ENCODE peak calls at places on chromosome 2, in nine cellular contexts. P is adipocyte; Q is left colon; N is GM12865; H is M059J; E is substantia nigra; M is astrocyte of the spinal cord; G is stimulated activated naive CD4-positive, alpha-beta T cell; U is smooth muscle cell of the brain vasculature. V is an unnamed sample.

GRCh38 chr2:47257837-47258436 is 102.8 kb upstream of the STPG4 start:
- DNase-seq in P (no peak), Q (no peak), N (peak), H (no peak), E (no peak), M (no peak), G (no peak), U (no peak), V (no peak)

GRCh38 chr2:215808996-215809395 is 204.4 kb downstream of the MREG start:
- DNase-seq in P (no peak), Q (no peak), N (no peak), H (no peak), E (no peak), M (no peak), G (no peak), U (no peak), V (no peak)

GRCh38 chr2:28751956-28752607 is 452 bp downstream of the PPP1CB start:
- DNase-seq in P (peak), Q (no peak), N (peak), H (peak), E (peak), M (no peak), G (no peak), U (no peak), V (peak)

GRCh38 chr2:173647681-173648350 is 293.1 kb downstream of the CDCA7 start:
- DNase-seq in P (peak), Q (no peak), N (no peak), H (no peak), E (no peak), M (peak), G (no peak), U (no peak), V (no peak)

GRCh38 chr2:2806711-2807110 is 475.6 kb upstream of the MYT1L start:
- DNase-seq in P (no peak), Q (no peak), N (no peak), H (no peak), E (no peak), M (no peak), G (no peak), U (no peak), V (no peak)

GRCh38 chr2:38581193-38582147 is 21.3 kb downstream of the HNRNPLL start:
- DNase-seq in P (peak), Q (peak), N (peak), H (peak), E (no peak), M (peak), G (peak), U (peak), V (peak)

GRCh38 chr2:30234180-30234971 is 3.0 kb downstream of the LBH start:
- DNase-seq in P (peak), Q (no peak), N (peak), H (peak), E (no peak), M (peak), G (no peak), U (peak), V (peak)

GRCh38 chr2:26678026-26678425 is 14.5 kb upstream of the KCNK3 start:
- DNase-seq in P (peak), Q (no peak), N (no peak), H (no peak), E (no peak), M (no peak), G (no peak), U (no peak), V (no peak)

GRCh38 chr2:72917138-72917874 is at the start of gene EMX1:
- DNase-seq in P (no peak), Q (peak), N (peak), H (peak), E (no peak), M (no peak), G (peak), U (no peak), V (peak)

GRCh38 chr2:108587621-108588020 is 53.4 kb downstream of the LIMS1 start:
- DNase-seq in P (peak), Q (no peak), N (no peak), H (peak), E (no peak), M (peak), G (no peak), U (no peak), V (peak)

GRCh38 chr2:202030676-202031075 is 3.0 kb upstream of the FZD7 start:
- DNase-seq in P (peak), Q (no peak), N (no peak), H (no peak), E (no peak), M (peak), G (no peak), U (no peak), V (no peak)

GRCh38 chr2:67215214-67215613 is 181.9 kb upstream of the ETAA1 start:
- DNase-seq in P (peak), Q (peak), N (peak), H (peak), E (no peak), M (peak), G (no peak), U (peak), V (no peak)

GRCh38 chr2:189249171-189249570 is 69.6 kb upstream of the COL5A2 start:
- DNase-seq in P (peak), Q (no peak), N (no peak), H (peak), E (no peak), M (peak), G (no peak), U (no peak), V (no peak)

GRCh38 chr2:118251427-118251826 is 163.2 kb downstream of the INSIG2 start:
- DNase-seq in P (peak), Q (no peak), N (no peak), H (peak), E (no peak), M (no peak), G (no peak), U (no peak), V (no peak)

GRCh38 chr2:220104871-220105351 is 477.5 kb downstream of the SLC4A3 start:
- DNase-seq in P (peak), Q (no peak), N (no peak), H (peak), E (no peak), M (peak), G (no peak), U (no peak), V (peak)

GRCh38 chr2:88190808-88191721 is 20.9 kb downstream of the THNSL2 start:
- DNase-seq in P (peak), Q (no peak), N (peak), H (no peak), E (peak), M (peak), G (no peak), U (no peak), V (peak)

GRCh38 chr2:79887747-79888374 is 375.0 kb downstream of the CTNNA2 start:
- DNase-seq in P (peak), Q (no peak), N (peak), H (peak), E (peak), M (peak), G (no peak), U (peak), V (peak)

GRCh38 chr2:239937866-239938640 is 87.1 kb downstream of the NDUFA10 start:
- DNase-seq in P (no peak), Q (peak), N (no peak), H (no peak), E (no peak), M (no peak), G (no peak), U (no peak), V (no peak)

GRCh38 chr2:7539760-7540159 is 622.5 kb downstream of the RNF144A start:
- DNase-seq in P (peak), Q (no peak), N (no peak), H (no peak), E (no peak), M (peak), G (no peak), U (peak), V (no peak)

GRCh38 chr2:240444464-240444863 is 9.0 kb downstream of the GPC1 start:
- DNase-seq in P (no peak), Q (no peak), N (no peak), H (no peak), E (no peak), M (no peak), G (no peak), U (no peak), V (no peak)

GRCh38 chr2:136117909-136118818 is at the start of gene CXCR4:
- DNase-seq in P (peak), Q (peak), N (peak), H (peak), E (peak), M (peak), G (peak), U (no peak), V (peak)

V was measured in Caki2.